ENCODE peak calls at places on chromosomes 16 and 17, in nine cellular contexts. A, F, O, C, N, X, D, Z and P are unnamed samples.

GRCh38 chr16:69741951-69742904 is 12.5 kb downstream of the NOB1 start:
- DNase-seq in A (no peak), F (peak; percentile 52), O (peak; percentile 86), C (peak; percentile 90), N (no peak), X (peak; percentile 74), D (peak; percentile 87), Z (no peak), P (peak; percentile 88)

GRCh38 chr16:80932725-80933124 is 74.0 kb downstream of the CMC2 start:
- DNase-seq in A (no peak), F (peak; percentile 37), O (no peak), C (peak; percentile 28), N (no peak), X (peak; percentile 40), D (no peak), Z (no peak), P (peak; percentile 79)

GRCh38 chr16:27127293-27127692 is 60.6 kb downstream of the C16orf82 start:
- DNase-seq in A (no peak), F (no peak), O (no peak), C (no peak), N (no peak), X (no peak), D (no peak), Z (no peak), P (no peak)

GRCh38 chr16:66457888-66458287 is 30.8 kb downstream of the BEAN1 start:
- DNase-seq in A (no peak), F (no peak), O (no peak), C (no peak), N (no peak), X (no peak), D (peak; percentile 9), Z (no peak), P (peak; percentile 26)

GRCh38 chr16:65068151-65068740 is 53.6 kb downstream of the CDH11 start:
- DNase-seq in A (no peak), F (no peak), O (no peak), C (no peak), N (no peak), X (no peak), D (no peak), Z (no peak), P (no peak)

GRCh38 chr16:27779719-27780161 is 229.8 kb downstream of the KATNIP start:
- DNase-seq in A (peak; percentile 47), F (peak; percentile 93), O (peak; percentile 26), C (peak; percentile 28), N (peak; percentile 64), X (peak; percentile 58), D (no peak), Z (peak; percentile 41), P (no peak)

GRCh38 chr16:81885976-81886586 is 107.0 kb downstream of the PLCG2 start:
- DNase-seq in A (peak; percentile 85), F (peak; percentile 65), O (no peak), C (no peak), N (peak; percentile 68), X (no peak), D (no peak), Z (peak; percentile 36), P (no peak)

GRCh38 chr17:47844814-47845453 is 3.9 kb upstream of the SCRN2 start:
- DNase-seq in A (peak; percentile 80), F (peak; percentile 68), O (no peak), C (no peak), N (peak; percentile 35), X (no peak), D (no peak), Z (no peak), P (no peak)

GRCh38 chr16:3009568-3010390 is 2.9 kb upstream of the CLDN9 start:
- DNase-seq in A (no peak), F (no peak), O (no peak), C (peak; percentile 80), N (no peak), X (no peak), D (no peak), Z (peak; percentile 84), P (no peak)

GRCh38 chr17:41518789-41519449 is at the start of gene KRT15:
- DNase-seq in A (no peak), F (no peak), O (no peak), C (no peak), N (no peak), X (no peak), D (no peak), Z (no peak), P (no peak)

GRCh38 chr16:4290236-4290830 is 17.5 kb upstream of the TFAP4 start:
- DNase-seq in A (peak; percentile 63), F (peak; percentile 1), O (no peak), C (no peak), N (no peak), X (no peak), D (no peak), Z (no peak), P (no peak)

DNA sequence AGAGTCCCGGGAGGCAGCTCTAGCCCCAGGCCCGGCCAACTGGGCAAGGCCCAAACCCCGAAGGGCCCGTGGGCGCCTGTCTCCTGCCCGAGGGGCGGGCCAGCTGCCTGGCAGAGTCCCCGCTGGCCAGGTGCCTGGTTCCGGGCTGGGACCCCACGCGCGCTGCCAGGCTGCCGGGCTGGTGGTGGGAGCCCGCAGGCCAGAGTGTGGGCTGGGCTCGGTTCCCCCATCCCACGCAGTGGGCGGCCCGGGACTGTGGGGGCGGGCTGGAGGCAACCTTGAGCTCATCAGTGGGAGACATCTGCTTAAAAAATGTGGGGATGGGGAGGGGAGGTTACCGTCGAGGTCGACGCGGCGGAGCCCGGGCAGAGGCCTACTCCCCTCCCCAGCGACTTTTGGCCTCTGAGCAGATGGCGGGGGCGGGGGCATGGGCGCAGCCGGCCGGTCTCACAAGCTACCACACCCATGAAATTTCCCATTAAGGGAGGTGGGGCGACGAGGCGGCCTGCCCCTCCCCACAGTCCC is 176.4 kb upstream of the GSE1 start:
- DNase-seq in A (no peak), F (no peak), O (no peak), C (peak; percentile 57), N (peak; percentile 93), X (peak; percentile 87), D (no peak), Z (peak; percentile 74), P (no peak)
- TF ChIP-seq EP300 in A (no peak), F (no peak), O (no peak), C (no peak), N (peak; percentile 6), X (no peak), D (no peak), Z (no peak), P (no peak)

GRCh38 chr16:11374255-11374654 is 29.0 kb downstream of the RMI2 start:
- DNase-seq in A (no peak), F (no peak), O (no peak), C (no peak), N (no peak), X (no peak), D (no peak), Z (no peak), P (no peak)
- TF ChIP-seq EP300 in A (no peak), F (no peak), O (no peak), C (no peak), N (no peak), X (no peak), D (no peak), Z (no peak), P (no peak)

GRCh38 chr17:14078027-14078426 is 8.7 kb downstream of the COX10 start:
- DNase-seq in A (no peak), F (no peak), O (no peak), C (no peak), N (no peak), X (no peak), D (no peak), Z (no peak), P (no peak)
- TF ChIP-seq EP300 in A (no peak), F (no peak), O (no peak), C (no peak), N (no peak), X (no peak), D (no peak), Z (no peak), P (no peak)

DNA sequence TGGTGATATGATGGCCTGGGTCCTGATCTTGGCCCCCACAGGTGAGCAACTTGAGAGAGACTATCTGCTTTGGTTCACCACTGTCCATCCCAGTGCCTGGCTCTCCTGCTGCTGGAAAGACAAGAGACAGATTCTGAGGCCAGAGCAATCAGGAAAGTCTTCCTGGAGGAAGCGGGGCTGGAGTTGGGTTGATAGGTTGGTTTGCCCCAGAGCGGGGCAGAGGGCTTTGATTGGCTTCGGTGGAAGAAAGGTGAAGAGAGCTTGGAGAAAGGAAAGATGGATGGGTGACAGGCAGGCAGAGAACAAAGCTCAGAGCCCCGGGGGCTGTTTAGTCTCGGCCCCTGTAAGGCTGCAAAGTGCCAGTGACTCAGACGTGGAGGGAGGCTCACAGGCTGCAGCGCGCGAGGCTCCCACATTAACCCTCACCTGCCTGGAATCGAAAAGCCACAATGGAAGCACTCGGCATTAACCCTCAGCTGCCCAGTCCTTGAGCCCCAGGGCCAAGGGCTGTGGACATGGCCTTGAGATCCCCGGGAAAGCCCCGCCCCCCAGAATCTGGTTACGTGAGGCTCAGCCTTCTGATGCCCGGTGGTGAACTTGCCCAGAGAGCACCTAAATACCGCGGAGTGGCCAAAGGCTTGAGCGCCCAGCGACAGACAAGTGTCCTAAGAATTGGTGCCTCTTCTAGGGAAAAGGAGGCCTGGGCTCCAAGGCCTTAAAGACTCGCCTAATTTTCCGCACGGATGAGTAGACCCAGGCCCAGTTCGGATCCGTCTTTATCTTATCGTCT is 988 bp upstream of the CPNE2 start:
- DNase-seq in A (peak; percentile 67), F (peak; percentile 64), O (peak; percentile 41), C (peak; percentile 33), N (peak; percentile 18), X (peak; percentile 62), D (no peak), Z (peak; percentile 34), P (peak; percentile 84)
- TF ChIP-seq EP300 in A (no peak), F (no peak), O (peak; percentile 2), C (no peak), N (no peak), X (no peak), D (no peak), Z (no peak), P (no peak)